ENCODE peak calls at places on chromosomes 11 and 22, in four cellular contexts. K, Q, S and R are unnamed samples. For H3K27me3, the result is how much of the 10 kb centered on the place peaks cover.

GRCh38 chr11:27720277-27720830 is 20.1 kb upstream of the BDNF start:
- DNase-seq in K (peak), Q (peak), S (no peak), R (no peak)

GRCh38 chr22:31635638-31636306 is 26.2 kb downstream of the PISD start:
- DNase-seq in K (peak), Q (no peak), S (no peak), R (no peak)

GRCh38 chr11:66289548-66290331 is 797 bp upstream of the YIF1A start:
- DNase-seq in K (peak), Q (no peak), S (no peak), R (no peak)

GRCh38 chr11:62611705-62612365 is 740 bp downstream of the EML3 start:
- DNase-seq in K (peak), Q (no peak), S (no peak), R (peak)

GRCh38 chr11:105357764-105358163 is 218.2 kb upstream of the CARD18 start:
- DNase-seq in K (peak), Q (peak), S (no peak), R (no peak)

GRCh38 chr22:24053481-24054226 is 42.5 kb downstream of the CABIN1 start:
- DNase-seq in K (no peak), Q (no peak), S (no peak), R (peak)

GRCh38 chr11:70282012-70282411 is 11.5 kb downstream of the PPFIA1 start:
- DNase-seq in K (no peak), Q (no peak), S (no peak), R (no peak)

GRCh38 chr11:47998733-47999359 is 18.5 kb downstream of the PTPRJ start:
- DNase-seq in K (no peak), Q (no peak), S (no peak), R (no peak)

GRCh38 chr22:27667121-27667843 is 134.3 kb downstream of the MN1 start:
- DNase-seq in K (no peak), Q (no peak), S (no peak), R (no peak)

GRCh38 chr11:10618490-10618889 is 50.0 kb upstream of the LYVE1 start:
- DNase-seq in K (no peak), Q (no peak), S (no peak), R (no peak)

GRCh38 chr22:46053563-46054090 is 76.7 kb upstream of the WNT7B start:
- DNase-seq in K (peak), Q (no peak), S (no peak), R (peak)
- H3K27me3 ChIP-seq in K (under half), Q (under half), S (under half), R (under half)

GRCh38 chr11:72672839-72673238 is 1.4 kb downstream of the PDE2A start:
- DNase-seq in K (no peak), Q (no peak), S (no peak), R (no peak)
- H3K27me3 ChIP-seq in K (under half), Q (half or more), S (under half), R (under half)

GRCh38 chr11:75198278-75198948 is 42.2 kb upstream of the TPBGL start:
- DNase-seq in K (no peak), Q (no peak), S (no peak), R (no peak)

GRCh38 chr11:75196426-75196825 is 44.1 kb upstream of the TPBGL start:
- DNase-seq in K (no peak), Q (no peak), S (no peak), R (no peak)

GRCh38 chr11:75195164-75195962 is 44.5 kb downstream of the SLCO2B1 start:
- DNase-seq in K (no peak), Q (no peak), S (no peak), R (no peak)

GRCh38 chr11:75199412-75199955 is 41.1 kb upstream of the TPBGL start:
- DNase-seq in K (no peak), Q (no peak), S (no peak), R (no peak)

GRCh38 chr11:75197512-75198277 is 42.9 kb upstream of the TPBGL start:
- DNase-seq in K (no peak), Q (no peak), S (no peak), R (no peak)
- H3K27me3 ChIP-seq in K (under half), Q (under half), S (under half), R (under half)

GRCh38 chr11:130322126-130322525 is 7.4 kb upstream of the ZBTB44 start:
- DNase-seq in K (no peak), Q (no peak), S (no peak), R (no peak)

GRCh38 chr11:130328420-130328819 is 13.7 kb upstream of the ZBTB44 start:
- DNase-seq in K (no peak), Q (no peak), S (no peak), R (no peak)

GRCh38 chr11:130323452-130324448 is 9.0 kb upstream of the ZBTB44 start:
- DNase-seq in K (no peak), Q (no peak), S (no peak), R (no peak)

GRCh38 chr11:130327716-130328115 is 13.0 kb upstream of the ZBTB44 start:
- DNase-seq in K (no peak), Q (no peak), S (no peak), R (no peak)

DNA sequence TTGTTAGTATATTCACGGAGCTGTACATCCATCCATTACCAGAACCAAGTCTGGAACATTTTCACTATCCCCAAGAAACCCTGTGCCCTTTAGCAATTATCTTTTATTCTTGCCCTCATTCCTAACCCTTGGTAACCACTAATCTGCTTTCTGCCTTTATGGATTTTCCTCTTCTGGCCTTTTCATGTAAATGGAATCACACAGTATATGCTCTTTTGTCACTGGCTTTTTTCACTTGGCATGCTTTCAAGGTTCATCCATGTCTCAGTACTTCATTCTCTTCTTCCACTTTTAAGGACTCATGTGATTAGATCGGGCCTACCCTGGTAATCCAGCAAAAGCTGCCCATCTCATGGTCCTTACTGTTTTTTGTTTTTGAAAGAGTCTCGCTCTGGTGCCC is 11.0 kb upstream of the ZBTB44 start:
- DNase-seq in K (no peak), Q (no peak), S (no peak), R (no peak)
- H3K27me3 ChIP-seq in K (under half), Q (under half), S (under half), R (under half)

DNA sequence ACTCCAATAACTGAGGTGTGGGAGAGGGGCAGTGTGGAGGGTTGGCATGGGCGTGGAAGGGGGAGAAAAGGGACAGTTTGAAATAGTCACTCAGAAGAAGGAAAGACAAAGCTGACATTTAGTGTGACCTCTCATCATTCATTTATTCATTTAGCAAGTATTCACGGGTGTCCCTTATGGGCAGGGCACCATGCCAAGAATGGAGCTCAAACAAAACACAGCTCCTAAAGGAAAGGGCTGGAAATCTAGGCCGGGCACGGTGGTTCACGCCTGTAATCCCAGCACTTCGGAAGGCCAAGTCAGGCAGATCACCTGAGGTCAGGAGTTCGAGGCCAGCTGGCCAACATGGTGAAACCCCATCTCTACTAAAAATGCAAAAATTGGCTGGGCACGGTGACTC is 19.4 kb upstream of the DGKZ start:
- DNase-seq in K (no peak), Q (no peak), S (no peak), R (no peak)
- H3K27me3 ChIP-seq in K (under half), Q (under half), S (under half), R (under half)

GRCh38 chr11:125166347-125166841 is 1.8 kb downstream of the PKNOX2 start:
- DNase-seq in K (peak), Q (no peak), S (no peak), R (no peak)

GRCh38 chr11:125165664-125166346 is 1.3 kb downstream of the PKNOX2 start:
- DNase-seq in K (no peak), Q (no peak), S (no peak), R (no peak)

GRCh38 chr11:125164422-125165110 is at the start of gene PKNOX2:
- DNase-seq in K (peak), Q (peak), S (peak), R (no peak)

GRCh38 chr11:125164091-125164421 is 495 bp upstream of the PKNOX2 start:
- DNase-seq in K (no peak), Q (no peak), S (no peak), R (no peak)

GRCh38 chr11:125165111-125165663 is 636 bp downstream of the PKNOX2 start:
- DNase-seq in K (peak), Q (no peak), S (no peak), R (no peak)
- H3K27me3 ChIP-seq in K (under half), Q (under half), S (under half), R (under half)

GRCh38 chr11:12680246-12680939 is 6.2 kb downstream of the TEAD1 start:
- DNase-seq in K (peak), Q (peak), S (peak), R (no peak)
- H3K27me3 ChIP-seq in K (under half), Q (under half), S (under half), R (under half)

GRCh38 chr22:49663311-49663711 is 164.4 kb downstream of the BRD1 start:
- DNase-seq in K (no peak), Q (no peak), S (no peak), R (no peak)

GRCh38 chr22:49664371-49664881 is 163.2 kb downstream of the BRD1 start:
- DNase-seq in K (no peak), Q (no peak), S (no peak), R (no peak)

GRCh38 chr22:49666146-49666809 is 161.4 kb downstream of the BRD1 start:
- DNase-seq in K (no peak), Q (no peak), S (no peak), R (no peak)

GRCh38 chr22:49663823-49664222 is 163.8 kb downstream of the BRD1 start:
- DNase-seq in K (no peak), Q (no peak), S (no peak), R (no peak)

DNA sequence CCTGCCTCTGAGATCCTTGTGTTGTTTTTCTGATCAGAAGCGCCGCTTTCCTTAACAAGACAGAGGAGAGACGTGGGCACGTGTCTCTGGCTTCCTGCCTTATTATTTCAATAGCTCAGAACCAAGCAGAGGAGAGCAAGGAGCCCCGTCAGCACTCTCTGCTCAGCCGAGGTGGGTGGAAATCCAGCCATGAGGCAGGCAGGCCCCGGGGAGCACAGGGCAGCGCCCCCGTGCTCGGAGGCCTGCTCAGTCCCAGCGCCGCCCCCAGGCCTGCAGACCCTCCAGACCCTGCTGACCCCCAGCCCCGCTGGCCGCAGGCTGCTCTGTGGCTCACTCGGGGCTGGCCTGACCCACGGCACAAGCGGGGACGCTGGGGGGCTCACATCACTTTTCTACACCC is 162.8 kb downstream of the BRD1 start:
- DNase-seq in K (no peak), Q (no peak), S (no peak), R (no peak)
- H3K27me3 ChIP-seq in K (under half), Q (under half), S (under half), R (under half)

DNA sequence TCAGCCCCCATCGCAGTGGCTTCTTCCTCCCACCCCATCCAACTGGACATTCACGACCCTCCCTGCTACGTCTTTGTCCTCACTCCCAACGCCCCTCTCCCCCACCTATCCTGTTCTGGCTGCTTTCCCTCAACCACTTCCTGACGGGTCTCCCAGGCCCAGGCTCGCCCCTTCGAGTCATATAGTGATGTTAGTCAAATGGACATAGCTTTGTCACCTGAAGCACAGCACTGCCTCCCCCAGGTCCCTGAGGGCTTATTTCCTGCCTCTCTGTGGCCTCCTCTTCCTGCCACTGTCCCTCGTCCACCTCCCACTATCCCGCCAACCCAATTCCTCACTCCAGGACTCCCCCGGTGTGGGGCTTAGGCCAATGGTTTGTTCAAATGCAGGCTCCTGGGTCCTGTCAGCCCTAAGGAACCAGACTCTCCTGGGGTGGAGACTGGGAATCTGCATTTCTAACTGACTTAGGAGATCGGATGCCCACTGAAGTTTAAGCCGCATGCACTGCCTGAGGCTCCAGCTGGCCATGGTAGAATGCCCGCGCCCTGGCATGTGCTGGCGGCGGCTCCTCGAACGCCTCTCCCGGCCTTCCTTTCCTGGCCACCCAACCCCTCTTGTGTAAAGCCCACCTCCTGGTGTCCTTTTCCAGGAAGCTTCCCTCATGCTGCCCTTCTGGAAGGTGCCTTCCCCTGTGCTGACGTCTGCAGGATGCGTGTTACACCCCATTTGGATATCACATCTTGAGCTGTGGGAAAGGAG is 18.3 kb downstream of the SUN2 start:
- DNase-seq in K (no peak), Q (no peak), S (no peak), R (no peak)
- H3K27me3 ChIP-seq in K (under half), Q (under half), S (under half), R (under half)